ENCODE peak calls at places on chromosome 2, in seven cellular contexts. R, S, Q, H, A, C and V are unnamed samples.

GRCh38 chr2:223735659-223736244 is 101.6 kb downstream of the AP1S3 start:
- DNase-seq in C (peak), S (no peak), Q (no peak), A (peak), R (no peak), H (no peak), V (no peak)

GRCh38 chr2:96685592-96686459 is 43.3 kb downstream of the FER1L5 start:
- DNase-seq in A (no peak), H (no peak), S (no peak), C (peak), Q (no peak), R (no peak), V (no peak)

GRCh38 chr2:54570925-54571694 is 115.0 kb downstream of the SPTBN1 start:
- DNase-seq in R (no peak), Q (no peak), H (peak), C (peak), A (peak), S (no peak), V (peak)

GRCh38 chr2:86706220-86706619 is 13.9 kb upstream of the RMND5A start:
- DNase-seq in R (no peak), Q (no peak), H (no peak), A (no peak), C (no peak), S (no peak), V (no peak)

GRCh38 chr2:120442923-120443571 is 97.1 kb downstream of the INHBB start:
- DNase-seq in C (no peak), Q (peak), A (no peak), H (peak), S (peak), R (peak), V (peak)

GRCh38 chr2:226130192-226130591 is 669.4 kb downstream of the IRS1 start:
- DNase-seq in Q (no peak), A (no peak), H (no peak), C (peak), S (no peak), R (no peak), V (no peak)

GRCh38 chr2:133264951-133265949 is 303.0 kb downstream of the NCKAP5 start:
- DNase-seq in A (peak), H (no peak), R (no peak), S (no peak), C (peak), Q (no peak), V (no peak)

GRCh38 chr2:222736301-222736700 is 64.8 kb downstream of the MOGAT1 start:
- DNase-seq in R (no peak), A (no peak), Q (no peak), C (peak), H (no peak), S (no peak), V (no peak)